ENCODE peak calls at places on chromosomes 12 and 14, in eight cellular contexts. S is lung, T is NCI-H82, M is T1000, R is NCI-H774, A is caudate nucleus, O is HEK293T, W is NCI-H345. L is an unnamed sample.

GRCh38 chr12:4027412-4027811 is 154.2 kb upstream of the PARP11 start:
- DNase-seq in S (no peak), T (no peak), M (no peak), R (no peak), A (no peak), O (no peak), W (no peak), L (no peak)

GRCh38 chr14:32202468-32202865 is 602 bp downstream of the RNU6-8 start:
- DNase-seq in S (no peak), T (peak; percentile 76), M (peak; percentile 27), R (peak; percentile 48), A (no peak), O (no peak), W (peak; percentile 52), L (no peak)

GRCh38 chr12:75480469-75480949 is at the start of gene GLIPR1:
- DNase-seq in S (peak; percentile 50), T (no peak), M (peak; percentile 56), R (peak; percentile 24), A (peak; percentile 6), O (no peak), W (no peak), L (peak; percentile 14)

GRCh38 chr12:13102481-13103195 is 829 bp downstream of the GSG1 start:
- DNase-seq in S (no peak), T (no peak), M (no peak), R (no peak), A (peak; percentile 4), O (no peak), W (no peak), L (peak; percentile 67)

GRCh38 chr14:92936085-92936484 is 13.1 kb downstream of the CHGA start:
- DNase-seq in S (no peak), T (no peak), M (no peak), R (no peak), A (no peak), O (no peak), W (no peak), L (no peak)

GRCh38 chr12:89874146-89874545 is 165.5 kb upstream of the ATP2B1 start:
- DNase-seq in S (no peak), T (no peak), M (no peak), R (no peak), A (no peak), O (no peak), W (no peak), L (no peak)

GRCh38 chr12:26632746-26633145 is 200.2 kb downstream of the ITPR2 start:
- DNase-seq in S (no peak), T (no peak), M (no peak), R (no peak), A (no peak), O (no peak), W (no peak), L (no peak)

GRCh38 chr14:31395572-31396205 is 24.7 kb downstream of the HEATR5A start:
- DNase-seq in S (no peak), T (no peak), M (no peak), R (no peak), A (no peak), O (no peak), W (no peak), L (no peak)

GRCh38 chr12:123681605-123682004 is 10.7 kb downstream of the TCTN2 start:
- DNase-seq in S (no peak), T (no peak), M (no peak), R (no peak), A (no peak), O (no peak), W (no peak), L (no peak)

GRCh38 chr12:30979371-30980259 is 53.1 kb downstream of the TSPAN11 start:
- DNase-seq in S (no peak), T (no peak), M (no peak), R (no peak), A (no peak), O (no peak), W (no peak), L (no peak)

GRCh38 chr12:117034691-117035090 is 64.5 kb downstream of the TESC start:
- DNase-seq in S (no peak), T (no peak), M (no peak), R (no peak), A (no peak), O (no peak), W (peak; percentile 43), L (no peak)

GRCh38 chr12:107042801-107043200 is 50.5 kb downstream of the CRY1 start:
- DNase-seq in S (no peak), T (no peak), M (no peak), R (no peak), A (no peak), O (no peak), W (no peak), L (no peak)

GRCh38 chr12:58419905-58420304 is 478.5 kb downstream of the ATP23 start:
- DNase-seq in S (no peak), T (no peak), M (no peak), R (no peak), A (no peak), O (no peak), W (no peak), L (no peak)

GRCh38 chr14:101495284-101495683 is 66.0 kb upstream of the DIO3 start:
- DNase-seq in S (no peak), T (no peak), M (no peak), R (no peak), A (no peak), O (no peak), W (no peak), L (no peak)

GRCh38 chr14:99143793-99144192 is 128.2 kb downstream of the BCL11B start:
- DNase-seq in S (no peak), T (peak; percentile 7), M (no peak), R (no peak), A (no peak), O (no peak), W (no peak), L (no peak)

GRCh38 chr12:62600038-62600437 is 133.4 kb downstream of the MON2 start:
- DNase-seq in S (no peak), T (no peak), M (no peak), R (no peak), A (no peak), O (no peak), W (no peak), L (no peak)

GRCh38 chr12:124884587-124885438 is 21.1 kb upstream of the SCARB1 start:
- DNase-seq in S (no peak), T (peak; percentile 83), M (no peak), R (peak; percentile 49), A (no peak), O (no peak), W (peak; percentile 50), L (no peak)

GRCh38 chr12:19584734-19585133 is 145.4 kb downstream of the AEBP2 start:
- DNase-seq in S (no peak), T (no peak), M (no peak), R (no peak), A (no peak), O (no peak), W (no peak), L (no peak)

GRCh38 chr14:79899610-79900009 is 311.7 kb downstream of the DIO2 start:
- DNase-seq in S (no peak), T (no peak), M (no peak), R (no peak), A (no peak), O (no peak), W (no peak), L (no peak)

GRCh38 chr14:53962954-53963490 is 6.4 kb upstream of the BMP4 start:
- DNase-seq in S (no peak), T (no peak), M (no peak), R (no peak), A (no peak), O (no peak), W (no peak), L (no peak)

GRCh38 chr12:71195338-71195896 is 37.6 kb upstream of the TSPAN8 start:
- DNase-seq in S (no peak), T (peak; percentile 3), M (no peak), R (peak; percentile 64), A (no peak), O (no peak), W (peak; percentile 92), L (no peak)

GRCh38 chr14:81314443-81315175 is 85.5 kb downstream of the STON2 start:
- DNase-seq in S (no peak), T (peak; percentile 95), M (no peak), R (no peak), A (no peak), O (no peak), W (no peak), L (no peak)

GRCh38 chr12:54439521-54440255 is 20.6 kb upstream of the ITGA5 start:
- DNase-seq in S (no peak), T (peak; percentile 75), M (no peak), R (peak; percentile 54), A (no peak), O (peak; percentile 72), W (peak; percentile 11), L (no peak)

GRCh38 chr14:99249389-99249788 is 22.6 kb downstream of the BCL11B start:
- DNase-seq in S (no peak), T (no peak), M (no peak), R (no peak), A (no peak), O (no peak), W (no peak), L (no peak)

GRCh38 chr12:94603434-94604068 is 46.8 kb downstream of the TMCC3 start:
- DNase-seq in S (no peak), T (peak; percentile 45), M (no peak), R (no peak), A (no peak), O (no peak), W (no peak), L (no peak)

GRCh38 chr12:68279227-68280054 is 26.0 kb upstream of the IL22 start:
- DNase-seq in S (no peak), T (no peak), M (no peak), R (no peak), A (no peak), O (no peak), W (peak; percentile 19), L (no peak)

GRCh38 chr12:30243426-30243825 is 452.2 kb downstream of the IPO8 start:
- DNase-seq in S (no peak), T (no peak), M (no peak), R (no peak), A (no peak), O (no peak), W (no peak), L (no peak)

L was measured in anterior cingulate cortex.